ENCODE peak calls at places on chromosomes 3 and 15, in five cellular contexts. Y is fibroblast of mammary gland, S is OCI-LY7, Z is iPS-NIHi11, Q is GM12865. R is an unnamed sample.

GRCh38 chr3:159872374-159873109 is 116.1 kb upstream of the IL12A start:
- DNase-seq in S (no peak), Z (no peak), Q (no peak), Y (peak; percentile 95), R (no peak)

GRCh38 chr3:167936010-167936409 is 159.7 kb downstream of the GOLIM4 start:
- DNase-seq in S (no peak), Q (no peak), Y (no peak), Z (no peak), R (no peak)

GRCh38 chr15:31605467-31605931 is 278.9 kb downstream of the KLF13 start:
- DNase-seq in S (no peak), Z (peak; percentile 46), Q (no peak), Y (peak; percentile 25), R (no peak)

GRCh38 chr3:126351771-126352475 is 5.3 kb downstream of the KLF15 start:
- DNase-seq in Z (no peak), Y (no peak), Q (no peak), S (no peak), R (no peak)

GRCh38 chr3:31925271-31925630 is 55.8 kb downstream of the OSBPL10 start:
- DNase-seq in Y (no peak), Q (peak; percentile 27), Z (no peak), S (peak; percentile 60), R (no peak)

GRCh38 chr15:85381850-85382751 is 1.7 kb downstream of the AKAP13 start:
- DNase-seq in S (peak; percentile 59), Z (no peak), Y (peak; percentile 56), Q (peak; percentile 54), R (no peak)

GRCh38 chr3:150216866-150217600 is 191.1 kb upstream of the TSC22D2 start:
- DNase-seq in S (no peak), Z (no peak), Y (no peak), Q (no peak), R (no peak)

GRCh38 chr3:160673188-160673587 is 3.8 kb upstream of the ARL14 start:
- DNase-seq in Z (no peak), Q (no peak), S (no peak), Y (no peak), R (no peak)

GRCh38 chr3:30611613-30612421 is 5.4 kb downstream of the TGFBR2 start:
- DNase-seq in Y (peak; percentile 68), Q (no peak), S (peak; percentile 56), Z (no peak), R (no peak)

GRCh38 chr3:119279101-119279554 is 15.1 kb upstream of the ARHGAP31 start:
- DNase-seq in Q (no peak), Z (peak; percentile 27), Y (no peak), S (no peak), R (no peak)

GRCh38 chr15:88695595-88696186 is 56.9 kb downstream of the ISG20 start:
- DNase-seq in Z (no peak), S (no peak), Y (no peak), Q (no peak), R (no peak)

GRCh38 chr15:43796566-43796965 is 3.5 kb downstream of the SERINC4 start:
- DNase-seq in Y (no peak), S (no peak), Z (no peak), Q (no peak), R (no peak)

GRCh38 chr3:148816971-148817519 is 10.6 kb upstream of the CPB1 start:
- DNase-seq in Q (no peak), Z (no peak), S (no peak), Y (no peak), R (no peak)

GRCh38 chr3:37028329-37028728 is 35.0 kb downstream of the MLH1 start:
- DNase-seq in S (no peak), Y (no peak), Q (no peak), Z (no peak), R (no peak)

GRCh38 chr3:151395806-151396205 is 11.3 kb upstream of the P2RY12 start:
- DNase-seq in Y (peak; percentile 97), Z (no peak), Q (no peak), S (no peak), R (no peak)

GRCh38 chr15:59170295-59170881 is 36.3 kb upstream of the LDHAL6B start:
- DNase-seq in Q (no peak), Y (peak; percentile 97), S (no peak), Z (peak; percentile 54), R (no peak)

GRCh38 chr3:20846081-20846480 is 660.1 kb upstream of the SGO1 start:
- DNase-seq in Y (no peak), Z (no peak), Q (no peak), S (no peak), R (no peak)

GRCh38 chr15:66514586-66514985 is 9.5 kb downstream of the ZWILCH start:
- DNase-seq in Y (no peak), Z (no peak), S (no peak), Q (no peak), R (no peak)

GRCh38 chr15:31344824-31345605 is 18.4 kb downstream of the KLF13 start:
- DNase-seq in Z (no peak), S (peak; percentile 39), Y (no peak), Q (peak; percentile 76), R (no peak)

GRCh38 chr3:138327831-138328230 is 1.8 kb downstream of the NME9 start:
- DNase-seq in Z (no peak), Y (no peak), Q (no peak), S (no peak), R (no peak)

GRCh38 chr3:129077222-129077621 is 16.6 kb downstream of the GP9 start:
- DNase-seq in S (no peak), Q (no peak), Z (no peak), Y (peak; percentile 33), R (no peak)

GRCh38 chr3:15631426-15632211 is 30.1 kb downstream of the BTD start:
- DNase-seq in Z (no peak), Q (no peak), S (no peak), Y (no peak), R (no peak)

GRCh38 chr3:9248232-9249191 is 934 bp downstream of the SRGAP3 start:
- DNase-seq in Y (peak; percentile 14), Z (no peak), Q (no peak), S (no peak), R (no peak)

GRCh38 chr15:71708052-71708432 is 102.3 kb upstream of the NR2E3 start:
- DNase-seq in Y (peak; percentile 26), S (no peak), Z (no peak), Q (no peak), R (peak; percentile 83)

GRCh38 chr3:54374214-54374855 is 252.0 kb downstream of the CACNA2D3 start:
- DNase-seq in Z (peak; percentile 55), S (peak; percentile 3), Q (peak; percentile 24), Y (no peak), R (no peak)

GRCh38 chr3:194577985-194578905 is 55.0 kb downstream of the TMEM44 start:
- DNase-seq in S (no peak), Q (no peak), Y (peak; percentile 96), Z (no peak), R (no peak)

GRCh38 chr15:31311735-31312134 is 14.9 kb upstream of the KLF13 start:
- DNase-seq in Z (no peak), Q (no peak), S (no peak), Y (no peak), R (peak; percentile 87)

GRCh38 chr3:30342319-30343060 is 263.9 kb upstream of the TGFBR2 start:
- DNase-seq in S (no peak), Y (peak; percentile 97), Z (no peak), Q (no peak), R (no peak)